ENCODE peak calls at places on chromosomes 6 and 20, in six cellular contexts. I is GM20000, O is BE2C, E is adrenal gland, D is cardiac fibroblast, U is foreskin fibroblast. A is an unnamed sample.

GRCh38 chr6:148440877-148441453 is 98.3 kb downstream of the SASH1 start:
- DNase-seq in U (peak), I (no peak), D (peak), E (peak), O (no peak), A (peak)

GRCh38 chr6:124741341-124741740 is 220.9 kb upstream of the RNF217 start:
- DNase-seq in E (no peak), D (no peak), I (no peak), O (no peak), U (peak), A (no peak)

GRCh38 chr6:1536526-1537429 is 72.9 kb upstream of the FOXC1 start:
- DNase-seq in I (no peak), E (no peak), O (no peak), D (no peak), U (no peak), A (no peak)

GRCh38 chr6:108568101-108568500 is 7.4 kb downstream of the FOXO3 start:
- DNase-seq in D (no peak), E (no peak), I (no peak), O (no peak), U (no peak), A (no peak)

GRCh38 chr6:159095561-159096095 is 50.8 kb upstream of the TAGAP start:
- DNase-seq in O (peak), D (no peak), U (no peak), E (no peak), I (no peak), A (no peak)

GRCh38 chr6:25084508-25084833 is 148.7 kb upstream of the RIPOR2 start:
- DNase-seq in I (no peak), E (no peak), D (no peak), U (no peak), O (no peak), A (no peak)

GRCh38 chr20:52985687-52986086 is 13.5 kb downstream of the TSHZ2 start:
- DNase-seq in E (no peak), D (no peak), O (no peak), U (no peak), I (no peak), A (no peak)

GRCh38 chr6:15351631-15352030 is 105.8 kb downstream of the JARID2 start:
- DNase-seq in O (no peak), U (peak), E (peak), D (peak), I (no peak), A (peak)

GRCh38 chr6:106051241-106051640 is 34.9 kb upstream of the PRDM1 start:
- DNase-seq in E (no peak), O (no peak), D (no peak), I (no peak), U (no peak), A (no peak)

GRCh38 chr6:73006161-73006560 is 219.1 kb downstream of the KHDC1L start:
- DNase-seq in U (peak), O (no peak), E (no peak), I (no peak), D (no peak), A (no peak)

GRCh38 chr20:34022154-34022842 is 28.6 kb downstream of the RALY start:
- DNase-seq in E (no peak), D (peak), I (peak), U (peak), O (peak), A (no peak)

GRCh38 chr20:5553194-5553815 is 196.9 kb upstream of the SHLD1 start:
- DNase-seq in D (no peak), U (no peak), E (no peak), I (no peak), O (no peak), A (no peak)

GRCh38 chr6:133906050-133906449 is 17.1 kb downstream of the TCF21 start:
- DNase-seq in D (peak), U (no peak), E (no peak), I (no peak), O (no peak), A (no peak)

GRCh38 chr6:144248470-144249301 is 36.4 kb upstream of the UTRN start:
- DNase-seq in I (no peak), D (peak), O (no peak), E (no peak), U (peak), A (peak)

GRCh38 chr6:8277769-8278168 is 157.6 kb downstream of the SLC35B3 start:
- DNase-seq in I (no peak), E (no peak), D (no peak), U (no peak), O (peak), A (no peak)

GRCh38 chr20:37897008-37897548 is 5.8 kb upstream of the VSTM2L start:
- DNase-seq in I (no peak), O (peak), E (peak), U (no peak), D (peak), A (peak)

GRCh38 chr6:14703586-14703985 is 542.3 kb upstream of the JARID2 start:
- DNase-seq in D (peak), E (no peak), O (no peak), I (no peak), U (no peak), A (peak)

GRCh38 chr6:43773050-43773956 is 3.3 kb downstream of the VEGFA start:
- DNase-seq in O (peak), U (peak), D (peak), I (peak), E (peak), A (peak)

GRCh38 chr6:74939309-74939708 is 266.5 kb downstream of the COL12A1 start:
- DNase-seq in O (no peak), I (no peak), D (peak), E (no peak), U (peak), A (no peak)

GRCh38 chr6:14004258-14004657 is 79.5 kb downstream of the RNF182 start:
- DNase-seq in O (peak), E (no peak), I (no peak), D (no peak), U (no peak), A (no peak)

GRCh38 chr20:50169329-50169823 is 15.9 kb upstream of the PEDS1 start:
- DNase-seq in U (peak), E (peak), D (peak), I (peak), O (peak), A (peak)

GRCh38 chr6:45808041-45808440 is 207.6 kb downstream of the CLIC5 start:
- DNase-seq in U (no peak), I (no peak), D (no peak), O (no peak), E (no peak), A (no peak)

GRCh38 chr6:113842165-113842564 is 15.0 kb upstream of the MARCKS start:
- DNase-seq in O (no peak), I (no peak), U (peak), D (peak), E (no peak), A (peak)

GRCh38 chr6:107032051-107032450 is 4.1 kb downstream of the MTRES1 start:
- DNase-seq in E (no peak), I (no peak), D (peak), U (peak), O (no peak), A (no peak)

GRCh38 chr6:154448448-154449096 is 61.9 kb downstream of the CNKSR3 start:
- DNase-seq in E (no peak), I (no peak), U (peak), D (peak), O (peak), A (peak)

GRCh38 chr6:1497593-1498105 is 108.3 kb downstream of the FOXF2 start:
- DNase-seq in U (no peak), E (no peak), D (no peak), I (no peak), O (no peak), A (no peak)

GRCh38 chr6:127893541-127893940 is 7.3 kb downstream of the THEMIS start:
- DNase-seq in O (no peak), U (no peak), D (no peak), I (no peak), E (no peak), A (no peak)

GRCh38 chr20:43046946-43047345 is 142.8 kb downstream of the PTPRT start:
- DNase-seq in O (no peak), U (no peak), E (no peak), D (no peak), I (no peak), A (no peak)

GRCh38 chr6:6734463-6735455 is 146.2 kb downstream of the LY86 start:
- DNase-seq in O (no peak), D (peak), E (no peak), I (no peak), U (no peak), A (peak)

GRCh38 chr6:56850618-56851017 is 104.3 kb upstream of the BEND6 start:
- DNase-seq in E (no peak), I (no peak), O (no peak), D (no peak), U (no peak), A (peak)

GRCh38 chr6:56852611-56853010 is 102.3 kb upstream of the BEND6 start:
- DNase-seq in I (no peak), U (no peak), O (no peak), D (no peak), E (no peak), A (no peak)

GRCh38 chr6:56851104-56851503 is 103.8 kb upstream of the BEND6 start:
- DNase-seq in U (peak), E (peak), I (no peak), D (no peak), O (no peak), A (peak)

GRCh38 chr6:56852249-56852606 is 102.7 kb upstream of the BEND6 start:
- DNase-seq in U (peak), I (no peak), E (no peak), O (no peak), D (no peak), A (no peak)

DNA sequence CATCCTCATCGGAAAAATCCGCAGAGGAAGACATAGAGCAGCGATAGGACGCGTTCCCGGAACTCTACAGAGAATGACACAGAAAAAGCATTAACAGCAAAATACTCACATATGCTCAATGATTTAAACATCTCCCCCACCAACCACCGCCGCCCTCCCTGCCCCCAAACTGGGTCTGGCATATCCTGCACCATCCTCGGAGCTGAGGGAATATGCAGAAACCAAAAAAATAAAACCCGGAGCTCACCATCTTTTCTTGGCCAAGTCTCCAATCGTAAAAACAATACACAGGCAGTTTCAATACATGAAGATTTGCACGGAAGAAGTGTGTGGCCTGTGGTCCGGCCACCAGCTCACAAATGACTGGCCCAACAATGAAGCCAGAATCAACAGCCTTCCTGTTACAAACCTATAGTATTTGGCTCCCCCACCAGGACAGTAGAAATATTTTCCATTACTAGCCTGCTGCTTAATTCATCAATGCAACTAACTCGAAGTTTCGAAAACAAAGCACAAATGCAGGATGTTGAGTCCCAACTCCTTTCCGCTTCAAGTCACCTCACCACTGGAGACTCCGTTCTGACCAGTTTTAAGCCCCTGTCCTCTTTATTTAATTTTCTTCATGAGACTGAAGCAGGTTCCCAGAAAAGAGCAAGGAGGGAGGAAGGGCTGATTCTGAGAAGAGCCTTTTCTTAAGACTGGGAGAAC is 103.2 kb upstream of the BEND6 start:
- DNase-seq in D (peak), O (peak), U (peak), E (peak), I (peak), A (peak)
- TF ChIP-seq CTCF in D (peak), O (peak), U (peak), E (peak), I (peak), A (peak)

GRCh38 chr6:168711666-168712300 is 270.8 kb downstream of the SMOC2 start:
- DNase-seq in U (no peak), O (no peak), I (no peak), D (no peak), E (no peak), A (no peak)

GRCh38 chr6:168714547-168715260 is 273.7 kb downstream of the SMOC2 start:
- DNase-seq in D (no peak), E (no peak), I (no peak), U (no peak), O (no peak), A (no peak)

GRCh38 chr6:168713013-168713412 is 272.0 kb downstream of the SMOC2 start:
- DNase-seq in O (no peak), U (no peak), E (no peak), D (no peak), I (no peak), A (no peak)

GRCh38 chr6:168715643-168716481 is 274.9 kb downstream of the SMOC2 start:
- DNase-seq in I (no peak), U (no peak), O (no peak), E (no peak), D (no peak), A (no peak)

DNA sequence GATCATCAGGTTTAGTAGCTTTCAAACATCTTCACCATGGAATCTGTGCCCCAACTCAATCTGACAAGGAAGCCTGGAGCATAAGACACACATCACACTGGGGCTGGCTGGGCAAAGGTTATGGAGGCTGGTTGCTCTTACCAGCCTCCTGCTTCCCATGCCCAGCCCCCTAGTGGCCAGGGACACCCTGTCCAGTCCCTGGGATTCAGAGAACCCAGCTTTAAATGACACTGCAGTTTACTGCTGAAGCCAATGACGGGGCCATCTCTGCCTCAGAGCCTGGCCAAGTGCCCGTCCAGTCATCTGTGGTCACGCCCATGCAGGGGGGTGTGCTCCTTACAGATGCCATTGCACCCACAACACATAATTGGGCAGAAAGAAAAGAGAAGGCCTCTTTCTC is 272.9 kb downstream of the SMOC2 start:
- DNase-seq in I (no peak), D (peak), O (peak), U (no peak), E (peak), A (no peak)
- TF ChIP-seq CTCF in I (no peak), D (peak), O (peak), U (no peak), E (no peak), A (no peak)

GRCh38 chr20:2207770-2208097 is 88.1 kb upstream of the TGM3 start:
- DNase-seq in O (no peak), I (no peak), D (no peak), E (no peak), U (no peak), A (no peak)
- TF ChIP-seq CTCF in O (no peak), I (no peak), D (no peak), E (no peak), U (no peak), A (no peak)

GRCh38 chr6:122180132-122180531 is 219.3 kb upstream of the HSF2 start:
- DNase-seq in O (no peak), I (no peak), E (no peak), D (no peak), U (peak), A (peak)
- TF ChIP-seq CTCF in O (no peak), I (no peak), E (no peak), D (no peak), U (peak), A (peak)

DNA sequence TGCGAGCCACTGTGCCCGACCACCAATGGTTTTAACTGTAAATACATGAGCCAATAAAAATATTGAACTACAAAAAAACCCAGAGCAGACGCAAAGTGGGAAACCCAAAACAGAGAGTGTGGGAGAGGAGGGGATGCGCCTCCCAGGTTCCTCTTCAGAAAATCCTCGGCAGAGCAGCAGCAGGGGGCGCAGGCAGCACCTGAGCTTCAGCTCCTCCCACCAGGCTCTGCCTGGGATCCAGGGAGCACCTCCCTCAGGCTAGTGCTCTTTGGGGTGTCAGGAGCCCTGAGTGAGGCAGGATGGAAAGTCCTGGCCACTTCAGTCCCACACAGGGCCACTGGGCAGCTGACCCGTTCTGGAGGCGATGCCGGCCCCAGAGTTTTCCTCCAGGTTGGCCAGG is 536.9 kb upstream of the CDH4 start:
- DNase-seq in E (no peak), I (no peak), D (no peak), U (no peak), O (no peak), A (no peak)
- TF ChIP-seq CTCF in E (no peak), I (no peak), D (no peak), U (no peak), O (no peak), A (no peak)

GRCh38 chr6:131924881-131925474 is 26.2 kb downstream of the CCN2 start:
- DNase-seq in U (peak), I (no peak), E (no peak), D (peak), O (no peak), A (peak)
- TF ChIP-seq CTCF in U (peak), I (no peak), E (peak), D (peak), O (peak), A (peak)

GRCh38 chr6:157323114-157323923 is at the start of gene TMEM242:
- DNase-seq in D (peak), O (peak), I (peak), U (peak), E (peak), A (peak)
- TF ChIP-seq CTCF in D (peak), O (peak), I (no peak), U (peak), E (peak), A (peak)

GRCh38 chr20:62534526-62535221 is 58.9 kb upstream of the GATA5 start:
- DNase-seq in E (no peak), D (no peak), U (no peak), I (no peak), O (no peak), A (no peak)

GRCh38 chr20:62535964-62536363 is 60.2 kb upstream of the GATA5 start:
- DNase-seq in U (no peak), O (no peak), I (no peak), D (no peak), E (no peak), A (no peak)

GRCh38 chr20:62533591-62534495 is 58.0 kb upstream of the GATA5 start:
- DNase-seq in D (no peak), E (no peak), O (no peak), I (no peak), U (no peak), A (no peak)

GRCh38 chr20:62536731-62537401 is 61.1 kb upstream of the GATA5 start:
- DNase-seq in I (no peak), O (no peak), D (no peak), E (no peak), U (peak), A (no peak)

DNA sequence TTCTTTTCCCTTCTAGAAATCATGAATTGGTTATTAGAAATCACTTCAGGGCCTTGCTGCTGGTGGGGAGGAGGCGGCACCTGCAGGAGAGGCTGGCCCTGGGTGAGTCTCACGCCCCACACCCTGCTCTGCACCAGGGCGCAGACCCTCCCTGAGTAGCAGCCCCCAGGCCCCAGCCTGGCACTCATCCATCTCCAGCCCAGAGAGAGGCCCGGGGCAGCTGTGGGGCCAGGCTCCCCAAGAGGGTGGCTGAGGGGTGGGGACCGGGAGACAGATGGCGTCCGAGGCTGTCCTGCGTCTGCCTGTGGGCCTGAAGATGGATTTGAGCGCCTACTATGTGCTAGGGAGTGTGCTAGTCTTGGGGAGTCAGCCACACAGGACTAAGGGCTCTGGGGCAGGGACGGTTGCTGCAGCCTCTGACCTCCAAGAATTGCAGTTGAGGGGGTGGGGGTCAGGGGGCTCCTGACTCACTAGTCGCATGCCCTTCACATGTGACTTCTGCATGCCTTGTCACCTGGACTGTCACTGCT is 59.6 kb upstream of the GATA5 start:
- DNase-seq in O (no peak), E (no peak), I (no peak), U (no peak), D (no peak), A (no peak)
- TF ChIP-seq CTCF in O (no peak), E (no peak), I (no peak), U (no peak), D (no peak), A (no peak)

GRCh38 chr6:116402108-116402507 is 31.4 kb downstream of the DSE start:
- DNase-seq in I (no peak), U (no peak), O (no peak), E (no peak), D (peak), A (peak)
- TF ChIP-seq CTCF in I (no peak), U (no peak), O (no peak), E (no peak), D (no peak), A (no peak)

GRCh38 chr6:129565331-129565730 is 144.6 kb downstream of the ARHGAP18 start:
- DNase-seq in U (no peak), D (no peak), I (no peak), E (no peak), O (no peak), A (no peak)

GRCh38 chr6:129568015-129568414 is 142.0 kb downstream of the ARHGAP18 start:
- DNase-seq in D (no peak), I (no peak), O (no peak), U (no peak), E (no peak), A (no peak)

GRCh38 chr6:129567374-129567773 is 142.6 kb downstream of the ARHGAP18 start:
- DNase-seq in I (peak), U (no peak), D (peak), E (peak), O (peak), A (no peak)
- TF ChIP-seq CTCF in I (peak), U (peak), D (peak), E (no peak), O (peak), A (peak)

A was measured in fibroblast of the aortic adventitia.